ENCODE peak calls at places on chromosomes 7 and 10, in nine cellular contexts. G is HL-60, J is AG10803, V is stomach, I is AG04450, F is A549, Y is A673, K is cardiac muscle cell, M is SK-N-SH. O is an unnamed sample.

GRCh38 chr7:27176962-27177794 is 3.1 kb upstream of the HOXA10 start:
- DNase-seq in I (no peak), Y (no peak), M (no peak), V (no peak), J (no peak), G (no peak), F (no peak), K (no peak), O (no peak)

GRCh38 chr10:29926649-29927048 is 132.7 kb downstream of the JCAD start:
- DNase-seq in F (no peak), M (no peak), K (no peak), I (peak), G (no peak), V (no peak), Y (peak), J (peak), O (no peak)

GRCh38 chr7:98872328-98872924 is 2.6 kb upstream of the TMEM130 start:
- DNase-seq in M (peak), K (no peak), F (peak), J (no peak), G (peak), V (no peak), I (no peak), Y (peak), O (peak)

GRCh38 chr10:65570143-65571010 is 1355.5 kb upstream of the LRRTM3 start:
- DNase-seq in J (peak), I (no peak), F (peak), G (peak), M (peak), K (peak), V (peak), Y (peak), O (no peak)

GRCh38 chr10:105843786-105844560 is 1202.9 kb downstream of the SORCS3 start:
- DNase-seq in Y (no peak), J (no peak), V (no peak), I (no peak), K (no peak), M (no peak), G (no peak), F (no peak), O (no peak)

GRCh38 chr10:49539320-49539885 is 482 bp upstream of the ERCC6 start:
- DNase-seq in I (no peak), V (peak), F (peak), K (peak), Y (peak), M (peak), J (peak), G (peak), O (peak)

GRCh38 chr7:47663239-47663638 is 81.3 kb upstream of the TNS3 start:
- DNase-seq in V (no peak), F (no peak), M (no peak), I (no peak), G (no peak), Y (no peak), K (no peak), J (peak), O (no peak)

GRCh38 chr7:75920431-75921161 is 5.6 kb downstream of the POR start:
- DNase-seq in F (no peak), M (no peak), V (peak), I (no peak), G (no peak), J (no peak), K (no peak), Y (no peak), O (no peak)

GRCh38 chr10:88117227-88117626 is 253.8 kb downstream of the PTEN start:
- DNase-seq in Y (no peak), F (no peak), M (no peak), J (no peak), V (no peak), G (no peak), K (no peak), I (no peak), O (no peak)

GRCh38 chr7:99489235-99489634 is 10.8 kb downstream of the ZNF394 start:
- DNase-seq in F (no peak), Y (no peak), I (no peak), K (no peak), V (no peak), G (no peak), J (no peak), M (no peak), O (no peak)

GRCh38 chr10:98267069-98267893 is 713 bp downstream of the LOXL4 start:
- DNase-seq in V (no peak), K (no peak), M (peak), Y (no peak), J (peak), F (no peak), I (no peak), G (no peak), O (no peak)

GRCh38 chr7:7595451-7595850 is 28.8 kb downstream of the MIOS start:
- DNase-seq in F (peak), Y (peak), I (no peak), V (no peak), K (peak), J (peak), G (no peak), M (peak), O (peak)

GRCh38 chr10:119166564-119166963 is 1.1 kb upstream of the SFXN4 start:
- DNase-seq in Y (no peak), V (no peak), I (no peak), K (no peak), J (no peak), G (peak), F (no peak), M (no peak), O (no peak)

GRCh38 chr7:116025098-116025809 is 5.3 kb downstream of the TFEC start:
- DNase-seq in F (no peak), J (no peak), G (peak), I (no peak), Y (no peak), K (no peak), M (no peak), V (no peak), O (no peak)

GRCh38 chr10:96334888-96335526 is 23.8 kb downstream of the OPALIN start:
- DNase-seq in J (peak), Y (peak), M (peak), G (no peak), I (peak), V (no peak), F (peak), K (peak), O (no peak)

GRCh38 chr7:54961391-54961790 is 57.4 kb upstream of the EGFR start:
- DNase-seq in K (no peak), F (no peak), I (no peak), J (no peak), M (no peak), V (no peak), G (no peak), Y (no peak), O (no peak)

GRCh38 chr10:56091872-56092271 is 269.2 kb downstream of the ZWINT start:
- DNase-seq in Y (no peak), M (no peak), K (no peak), I (no peak), J (no peak), F (no peak), V (no peak), G (no peak), O (no peak)

GRCh38 chr10:3096149-3096548 is 28.8 kb downstream of the PFKP start:
- DNase-seq in V (no peak), M (no peak), I (no peak), Y (no peak), K (no peak), F (no peak), G (no peak), J (no peak), O (no peak)
- H3K4me3 ChIP-seq in V (no peak), M (peak), I (peak), Y (no peak), K (no peak), F (peak), G (no peak), J (peak), O (no peak)

GRCh38 chr7:130904792-130905191 is 170.8 kb upstream of the KLF14 start:
- DNase-seq in I (no peak), G (no peak), F (no peak), K (no peak), Y (no peak), M (no peak), J (no peak), V (no peak), O (no peak)

GRCh38 chr7:130901209-130901783 is 167.3 kb upstream of the KLF14 start:
- DNase-seq in I (peak), G (no peak), F (peak), V (peak), M (no peak), J (peak), K (no peak), Y (peak), O (no peak)

GRCh38 chr7:130904031-130904757 is 170.2 kb upstream of the KLF14 start:
- DNase-seq in Y (peak), V (no peak), F (peak), I (peak), M (no peak), J (peak), K (no peak), G (no peak), O (no peak)

GRCh38 chr7:130903358-130903974 is 169.5 kb upstream of the KLF14 start:
- DNase-seq in I (peak), G (no peak), M (no peak), J (peak), V (no peak), K (no peak), F (peak), Y (no peak), O (no peak)

GRCh38 chr7:130902755-130903357 is 168.8 kb upstream of the KLF14 start:
- DNase-seq in V (no peak), K (no peak), G (no peak), F (no peak), Y (no peak), I (no peak), J (no peak), M (no peak), O (no peak)
- H3K4me3 ChIP-seq in V (no peak), K (no peak), G (no peak), F (peak), Y (no peak), I (peak), J (peak), M (peak), O (no peak)

GRCh38 chr7:106865130-106866115 is at the start of gene PIK3CG:
- DNase-seq in Y (peak), J (no peak), M (no peak), G (peak), F (no peak), K (no peak), I (no peak), V (no peak), O (peak)

GRCh38 chr7:106866298-106867281 is 1.5 kb downstream of the PIK3CG start:
- DNase-seq in I (no peak), J (no peak), G (peak), K (no peak), M (no peak), F (no peak), Y (no peak), V (no peak), O (no peak)

GRCh38 chr7:106869954-106870353 is 4.9 kb downstream of the PIK3CG start:
- DNase-seq in G (no peak), V (no peak), I (no peak), M (no peak), Y (no peak), J (no peak), F (no peak), K (no peak), O (no peak)

GRCh38 chr7:106868364-106868763 is 3.3 kb downstream of the PIK3CG start:
- DNase-seq in K (no peak), G (no peak), I (no peak), F (no peak), J (no peak), Y (no peak), V (no peak), M (no peak), O (no peak)

DNA sequence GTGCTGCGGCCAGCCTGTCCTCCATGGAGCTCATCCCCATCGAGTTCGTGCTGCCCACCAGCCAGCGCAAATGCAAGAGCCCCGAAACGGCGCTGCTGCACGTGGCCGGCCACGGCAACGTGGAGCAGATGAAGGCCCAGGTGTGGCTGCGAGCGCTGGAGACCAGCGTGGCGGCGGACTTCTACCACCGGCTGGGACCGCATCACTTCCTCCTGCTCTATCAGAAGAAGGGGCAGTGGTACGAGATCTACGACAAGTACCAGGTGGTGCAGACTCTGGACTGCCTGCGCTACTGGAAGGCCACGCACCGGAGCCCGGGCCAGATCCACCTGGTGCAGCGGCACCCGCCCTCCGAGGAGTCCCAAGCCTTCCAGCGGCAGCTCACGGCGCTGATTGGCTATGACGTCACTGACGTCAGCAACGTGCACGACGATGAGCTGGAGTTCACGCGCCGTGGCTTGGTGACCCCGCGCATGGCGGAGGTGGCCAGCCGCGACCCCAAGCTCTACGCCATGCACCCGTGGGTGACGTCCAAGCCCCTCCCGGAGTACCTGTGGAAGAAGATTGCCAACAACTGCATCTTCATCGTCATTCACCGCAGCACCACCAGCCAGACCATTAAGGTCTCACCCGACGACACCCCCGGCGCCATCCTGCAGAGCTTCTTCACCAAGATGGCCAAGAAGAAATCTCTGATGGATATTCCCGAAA is 2.7 kb downstream of the PIK3CG start:
- DNase-seq in F (no peak), V (no peak), K (no peak), Y (no peak), M (no peak), G (no peak), I (no peak), J (no peak), O (no peak)
- H3K4me3 ChIP-seq in F (no peak), V (no peak), K (no peak), Y (no peak), M (no peak), G (no peak), I (no peak), J (no peak), O (no peak)

GRCh38 chr10:75772153-75772887 is 340.9 kb downstream of the LRMDA start:
- DNase-seq in I (no peak), K (no peak), M (no peak), J (peak), F (no peak), V (no peak), G (peak), Y (no peak), O (no peak)
- H3K4me3 ChIP-seq in I (no peak), K (no peak), M (no peak), J (peak), F (no peak), V (peak), G (peak), Y (no peak), O (no peak)

DNA sequence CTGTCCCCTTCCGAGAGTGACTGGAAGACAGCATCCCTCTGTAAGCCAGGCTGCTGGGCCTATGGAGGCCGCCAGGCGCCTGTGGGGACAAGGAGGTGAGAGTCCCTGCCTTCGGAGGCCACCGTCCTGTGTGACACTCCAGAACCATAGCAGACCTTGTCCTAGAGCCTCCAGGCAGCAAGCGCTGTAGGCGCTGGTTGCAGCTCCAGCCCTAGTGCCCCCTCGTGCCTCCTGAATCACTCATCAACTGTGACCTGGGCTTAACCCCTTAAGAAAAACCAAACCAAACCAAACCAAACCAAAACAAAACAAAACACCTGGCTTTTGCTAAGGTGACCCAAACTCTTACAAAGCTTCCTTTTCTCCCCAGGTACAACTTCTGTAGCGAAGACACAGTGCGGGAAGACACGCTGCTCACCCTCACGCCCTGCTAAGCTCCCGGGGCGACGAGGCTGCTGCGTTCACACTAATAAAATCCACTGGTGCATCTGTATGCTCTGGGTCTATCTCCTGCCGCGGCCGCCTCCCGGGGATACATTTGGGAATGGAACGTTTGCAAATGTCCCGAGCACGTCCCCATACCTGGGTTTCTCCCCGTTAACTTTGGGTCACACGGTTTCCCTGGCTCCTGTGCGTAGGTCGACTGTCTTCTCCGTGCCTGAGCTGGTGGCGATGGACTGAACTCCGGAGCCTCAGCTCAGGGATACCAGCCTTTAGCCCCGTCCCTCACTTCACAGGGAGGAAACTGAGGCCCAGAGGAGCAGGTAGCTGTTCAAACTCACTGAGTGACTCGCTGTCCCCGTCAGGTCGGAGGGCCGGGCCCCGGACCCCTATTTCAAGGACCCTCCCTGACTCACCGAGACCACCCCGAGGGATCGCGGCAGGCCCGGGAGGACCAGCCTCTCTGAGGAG is 11.8 kb upstream of the PNLIPRP2 start:
- DNase-seq in G (no peak), I (no peak), F (no peak), Y (no peak), J (no peak), K (no peak), M (no peak), V (no peak), O (no peak)
- H3K4me3 ChIP-seq in G (no peak), I (no peak), F (peak), Y (peak), J (no peak), K (peak), M (no peak), V (peak), O (no peak)

DNA sequence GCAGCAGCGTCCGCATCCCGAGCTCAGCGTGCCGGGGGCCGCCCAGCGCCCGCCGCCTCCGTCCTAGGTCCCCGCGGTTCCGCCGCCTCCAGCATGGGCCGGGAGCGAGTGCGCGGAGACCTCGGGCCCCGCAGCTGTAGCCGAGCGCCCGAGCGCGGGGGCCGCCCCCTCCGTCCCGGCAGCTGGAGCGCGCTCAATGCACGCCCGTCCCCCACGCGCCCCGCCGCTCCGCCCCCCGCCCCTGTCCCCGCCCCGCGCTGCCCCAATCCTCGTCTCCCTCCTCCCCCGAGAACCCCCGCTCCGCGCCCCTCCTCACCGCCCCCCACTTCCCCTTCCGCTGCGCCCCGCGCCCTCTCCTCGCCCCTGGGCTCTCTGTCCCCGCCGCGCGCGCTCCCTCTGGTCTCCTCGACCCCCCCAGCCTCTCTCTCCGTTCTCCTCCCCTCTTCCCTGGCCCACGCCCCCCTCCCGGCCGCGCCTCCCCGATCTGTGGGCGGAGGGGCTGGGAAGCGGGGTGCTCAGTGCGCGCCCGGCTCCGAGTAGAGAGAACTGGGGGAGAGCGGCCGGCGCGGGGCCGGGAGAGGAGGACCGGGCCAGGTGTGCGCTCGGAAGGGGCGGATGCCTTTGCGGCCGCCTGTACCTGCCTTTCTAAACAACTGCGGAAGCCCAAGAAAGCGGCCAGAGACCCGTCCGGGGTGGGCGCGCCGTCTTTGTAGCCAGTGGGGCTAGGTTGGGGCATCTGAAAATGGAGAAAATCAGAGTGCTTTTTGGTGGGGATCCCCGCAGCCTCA is at the start of gene VIPR2:
- DNase-seq in M (peak), Y (no peak), I (no peak), J (no peak), K (no peak), G (no peak), F (no peak), V (no peak), O (no peak)
- H3K4me3 ChIP-seq in M (no peak), Y (peak), I (no peak), J (no peak), K (peak), G (no peak), F (peak), V (peak), O (peak)

GRCh38 chr10:114306116-114306973 is 67.3 kb downstream of the VWA2 start:
- DNase-seq in J (peak), Y (no peak), F (peak), I (peak), G (no peak), K (no peak), M (no peak), V (no peak), O (no peak)

GRCh38 chr10:114305521-114305925 is 66.5 kb downstream of the VWA2 start:
- DNase-seq in Y (no peak), V (no peak), F (no peak), I (no peak), J (no peak), M (no peak), G (no peak), K (no peak), O (no peak)

GRCh38 chr10:114309111-114309651 is 70.1 kb downstream of the VWA2 start:
- DNase-seq in I (no peak), G (no peak), J (peak), V (no peak), K (no peak), M (no peak), Y (no peak), F (no peak), O (no peak)

GRCh38 chr10:114308470-114309110 is 69.5 kb downstream of the VWA2 start:
- DNase-seq in Y (no peak), V (no peak), K (no peak), J (no peak), I (no peak), F (no peak), G (no peak), M (no peak), O (no peak)

GRCh38 chr10:114307731-114308130 is 68.7 kb downstream of the VWA2 start:
- DNase-seq in K (no peak), F (no peak), M (no peak), J (no peak), Y (no peak), G (no peak), I (no peak), V (no peak), O (no peak)
- H3K4me3 ChIP-seq in K (no peak), F (no peak), M (no peak), J (no peak), Y (no peak), G (no peak), I (no peak), V (no peak), O (no peak)

DNA sequence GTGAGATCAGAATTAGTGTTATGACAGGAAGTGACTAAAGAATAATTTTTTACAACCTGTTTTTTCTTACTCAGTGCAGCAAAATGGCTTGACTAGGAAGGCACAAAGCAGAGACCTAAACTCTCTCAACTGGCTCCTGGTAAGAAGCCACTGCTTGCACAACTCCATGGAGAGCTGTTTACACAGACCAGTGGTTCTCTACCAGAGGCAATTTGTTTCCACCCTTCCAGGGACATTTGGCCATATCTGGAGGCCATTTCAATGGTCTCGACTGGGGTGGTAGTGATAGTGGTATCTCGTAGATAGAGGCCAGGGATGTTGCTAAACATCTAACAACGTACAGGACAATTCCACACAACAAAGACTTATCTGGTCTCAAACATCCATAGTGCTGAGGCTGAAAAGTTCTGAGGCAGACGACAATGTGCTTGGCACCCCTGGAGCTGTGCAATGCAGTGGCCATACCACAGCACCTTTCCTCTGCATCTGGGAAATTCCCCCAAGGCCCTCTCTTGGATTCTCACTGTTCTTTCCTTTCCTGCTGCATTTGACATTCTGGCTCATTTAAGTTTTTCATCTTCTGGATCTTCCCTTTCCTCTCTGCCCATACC is 105.4 kb upstream of the LAMB4 start:
- DNase-seq in M (no peak), V (no peak), I (no peak), J (peak), Y (peak), G (peak), K (no peak), F (peak), O (no peak)
- H3K4me3 ChIP-seq in M (no peak), V (no peak), I (no peak), J (no peak), Y (no peak), G (no peak), K (no peak), F (no peak), O (no peak)

GRCh38 chr7:158726277-158726807 is 21.7 kb upstream of the NCAPG2 start:
- DNase-seq in V (no peak), M (no peak), F (no peak), Y (no peak), I (no peak), J (no peak), K (no peak), G (no peak), O (no peak)
- H3K4me3 ChIP-seq in V (no peak), M (no peak), F (no peak), Y (no peak), I (no peak), J (no peak), K (no peak), G (no peak), O (no peak)